ENCODE peak calls at places on chromosomes 2 and 18, in five cellular contexts. I is osteoblast; W is ovary; S is CD8-positive, alpha-beta memory T cell; G is A549. P is an unnamed sample.
A peak's percentile ranks its signal among the peaks of the same experiment; 100 is the strongest.

GRCh38 chr2:174014021-174014698 is 49.0 kb upstream of the SP3 start:
- DNase-seq in W (no peak), S (no peak), G (no peak), I (peak; percentile 89), P (no peak)

GRCh38 chr2:145421841-145422240 is 901.9 kb upstream of the ZEB2 start:
- DNase-seq in I (no peak), W (no peak), G (no peak), S (no peak), P (no peak)

GRCh38 chr2:201956361-201956760 is 77.3 kb upstream of the FZD7 start:
- DNase-seq in S (no peak), G (no peak), W (no peak), I (no peak), P (no peak)

GRCh38 chr2:191515536-191515935 is 162.4 kb upstream of the NABP1 start:
- DNase-seq in G (no peak), W (no peak), I (no peak), S (no peak), P (no peak)

GRCh38 chr2:68375522-68376040 is 10.5 kb downstream of the PLEK start:
- DNase-seq in I (no peak), S (no peak), W (no peak), G (no peak), P (no peak)

GRCh38 chr2:69589973-69590652 is 53.4 kb downstream of the AAK1 start:
- DNase-seq in I (peak; percentile 21), S (no peak), W (no peak), G (no peak), P (no peak)

GRCh38 chr2:96537734-96538486 is 1.4 kb downstream of the ARID5A start:
- DNase-seq in G (no peak), S (peak; percentile 43), W (no peak), I (peak; percentile 69), P (no peak)

GRCh38 chr2:74093426-74093825 is 54.3 kb downstream of the BOLA3 start:
- DNase-seq in S (no peak), W (no peak), G (no peak), I (no peak), P (no peak)

GRCh38 chr2:189096769-189097447 is 82.7 kb downstream of the COL5A2 start:
- DNase-seq in G (peak; percentile 7), I (peak; percentile 83), W (no peak), S (no peak), P (no peak)

GRCh38 chr18:32879497-32879896 is 106.7 kb upstream of the KLHL14 start:
- DNase-seq in W (no peak), G (no peak), S (no peak), I (no peak), P (no peak)

GRCh38 chr2:206423147-206423546 is 20.2 kb upstream of the ADAM23 start:
- DNase-seq in I (no peak), S (no peak), G (peak; percentile 8), W (no peak), P (no peak)

GRCh38 chr2:66874411-66874810 is 439.5 kb downstream of the MEIS1 start:
- DNase-seq in S (no peak), G (no peak), W (no peak), I (peak; percentile 2), P (no peak)

GRCh38 chr2:105800036-105800755 is 55.5 kb downstream of the NCK2 start:
- DNase-seq in W (no peak), G (no peak), I (no peak), S (no peak), P (no peak)

GRCh38 chr2:16169381-16169960 is 229.1 kb downstream of the MYCN start:
- DNase-seq in I (no peak), G (no peak), W (no peak), S (no peak), P (no peak)
- H3K9me3 ChIP-seq in I (no peaks in the 10 kb centered on the region), G (peaks cover 2% of the 10 kb centered on the region), W (no peaks in the 10 kb centered on the region), S (no peaks in the 10 kb centered on the region), P (peaks cover 2% of the 10 kb centered on the region)

DNA sequence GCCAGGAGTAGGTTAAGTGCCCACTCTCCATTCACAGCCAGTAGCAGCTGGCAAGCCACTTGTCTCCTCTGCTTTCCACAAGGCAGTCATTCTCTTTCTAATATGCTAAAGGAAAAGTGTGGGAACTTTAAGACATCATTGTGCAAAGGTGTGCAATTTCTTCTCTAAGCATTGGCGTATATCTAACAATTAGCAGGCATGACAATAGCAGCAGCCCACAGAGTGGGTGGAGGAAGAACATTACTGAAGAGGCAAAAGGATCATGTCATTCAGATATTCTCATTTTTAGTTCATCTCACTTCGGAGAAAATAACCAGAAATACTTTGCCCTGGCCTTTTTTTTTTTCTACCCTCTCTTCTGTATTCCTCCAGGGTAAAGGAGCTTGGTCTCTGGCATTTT is 177.6 kb downstream of the DNAH7 start:
- DNase-seq in S (no peak), W (no peak), G (no peak), I (no peak), P (no peak)
- H3K9me3 ChIP-seq in S (no peaks in the 10 kb centered on the region), W (no peaks in the 10 kb centered on the region), G (no peaks in the 10 kb centered on the region), I (no peaks in the 10 kb centered on the region), P (peaks cover 2% of the 10 kb centered on the region)

DNA sequence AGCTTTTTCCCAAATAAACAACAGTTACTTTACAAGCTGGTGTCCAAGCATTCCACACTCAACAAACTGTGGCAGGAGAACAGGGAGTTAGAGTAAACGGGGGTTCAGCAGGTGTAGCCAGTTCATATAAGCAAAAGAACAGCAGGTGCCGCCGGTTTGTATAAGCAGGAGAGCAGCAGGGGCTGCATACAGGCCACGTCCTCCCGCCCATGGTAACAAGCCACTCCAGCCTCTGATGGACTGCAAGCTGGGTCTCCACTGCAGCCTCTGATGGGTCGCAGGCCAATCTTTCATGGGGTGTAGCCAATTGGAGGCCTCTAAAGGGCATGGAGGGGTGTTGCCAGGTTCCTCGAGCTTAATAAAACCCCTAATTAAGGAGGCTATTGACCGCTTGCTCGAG is 189.3 kb downstream of the ANKRD30B start:
- DNase-seq in G (no peak), S (no peak), I (no peak), W (no peak), P (no peak)
- H3K9me3 ChIP-seq in G (no peaks in the 10 kb centered on the region), S (no peaks in the 10 kb centered on the region), I (no peaks in the 10 kb centered on the region), W (no peaks in the 10 kb centered on the region), P (no peaks in the 10 kb centered on the region)

GRCh38 chr2:212863185-212863588 is 288.2 kb downstream of the IKZF2 start:
- DNase-seq in G (no peak), W (no peak), I (no peak), S (peak; percentile 1), P (no peak)
- H3K9me3 ChIP-seq in G (peaks cover 9% of the 10 kb centered on the region), W (no peaks in the 10 kb centered on the region), I (peaks cover 2% of the 10 kb centered on the region), S (no peaks in the 10 kb centered on the region), P (peaks cover 1% of the 10 kb centered on the region)

DNA sequence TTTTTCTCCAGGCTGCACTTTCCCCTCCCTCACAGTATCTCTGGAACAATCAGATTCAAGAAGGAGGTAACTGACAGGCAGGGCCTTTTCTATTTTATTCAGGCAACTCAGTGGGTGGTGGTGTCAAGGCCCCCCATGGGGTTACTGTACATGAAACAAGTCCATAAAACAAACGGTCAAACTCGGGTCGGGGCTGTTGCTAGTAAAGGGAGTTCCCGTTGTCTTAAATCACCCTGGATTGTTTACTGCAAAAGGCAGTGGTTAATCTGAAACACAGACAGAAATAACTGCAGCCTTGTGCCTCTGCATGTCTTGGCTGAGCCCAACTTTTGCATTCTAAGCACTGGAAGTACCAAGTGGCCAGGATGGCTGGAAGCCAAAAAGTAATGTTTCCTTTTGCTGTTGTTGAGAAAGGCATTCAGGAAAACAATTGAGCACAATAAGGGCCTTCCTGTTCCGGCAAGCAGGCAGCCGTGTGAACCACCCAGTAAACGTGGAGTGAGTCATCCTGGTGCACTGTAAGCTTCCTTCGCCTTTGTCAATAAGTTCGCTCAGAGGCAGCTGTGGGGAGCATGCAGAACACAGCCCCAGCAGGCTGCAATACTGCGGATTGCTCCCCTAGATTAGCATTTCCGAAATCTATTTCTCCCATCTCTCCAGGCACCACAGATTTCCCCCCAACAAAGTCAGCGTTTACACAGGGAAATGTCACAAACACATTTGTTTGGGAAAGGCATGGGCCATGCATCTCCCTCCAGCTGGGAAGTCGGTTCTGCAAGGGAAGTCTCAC is 149.6 kb downstream of the IRS1 start:
- DNase-seq in W (peak; percentile 72), I (peak; percentile 94), G (peak; percentile 31), S (no peak), P (peak; percentile 80)
- H3K9me3 ChIP-seq in W (no peaks in the 10 kb centered on the region), I (no peaks in the 10 kb centered on the region), G (peaks cover 12% of the 10 kb centered on the region), S (no peaks in the 10 kb centered on the region), P (no peaks in the 10 kb centered on the region)

GRCh38 chr2:63055510-63056308 is 5.1 kb downstream of the OTX1 start:
- DNase-seq in S (no peak), I (peak; percentile 86), G (no peak), W (no peak), P (no peak)

GRCh38 chr2:63053889-63054725 is 3.5 kb downstream of the OTX1 start:
- DNase-seq in S (no peak), W (no peak), I (peak; percentile 89), G (no peak), P (no peak)

GRCh38 chr2:63053235-63053888 is 2.7 kb downstream of the OTX1 start:
- DNase-seq in I (peak; percentile 62), W (no peak), G (no peak), S (no peak), P (no peak)

GRCh38 chr2:63056309-63057065 is 5.9 kb downstream of the OTX1 start:
- DNase-seq in G (no peak), W (no peak), S (no peak), I (peak; percentile 82), P (peak; percentile 78)

DNA sequence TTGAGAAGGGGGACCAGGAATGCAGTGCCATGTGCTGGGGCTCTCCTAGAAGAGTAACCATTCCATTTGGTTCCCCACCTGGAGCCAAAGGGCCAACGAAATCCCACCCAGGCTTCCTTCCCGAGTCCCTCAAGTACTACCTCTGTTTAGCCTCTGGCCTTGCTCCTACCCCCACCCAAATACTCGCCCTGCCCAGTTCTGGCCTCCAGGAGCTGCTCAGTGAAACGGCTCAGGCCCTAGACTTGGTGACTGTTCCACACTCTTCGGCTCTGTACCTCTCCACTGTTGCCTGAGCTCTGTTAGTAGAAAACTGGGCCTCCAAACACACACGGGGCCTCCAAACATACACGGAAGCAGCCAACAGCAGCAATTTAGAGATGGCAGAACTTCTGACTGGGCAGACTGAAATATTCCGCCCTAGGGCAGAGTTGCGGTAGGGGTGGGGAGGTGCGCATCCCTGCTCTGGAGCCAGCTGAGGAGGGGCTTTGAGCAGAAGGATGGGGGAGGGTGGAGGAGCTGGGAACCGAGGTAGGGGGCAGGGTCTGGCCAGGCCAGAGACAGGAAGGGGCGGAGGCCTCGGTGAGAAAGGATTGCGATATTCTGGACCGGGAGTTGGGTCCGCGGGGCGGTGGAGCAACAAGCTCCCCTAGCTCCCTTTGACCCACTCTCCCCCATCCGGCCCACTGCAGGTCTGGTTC is 4.3 kb downstream of the OTX1 start:
- DNase-seq in G (no peak), S (no peak), I (peak; percentile 60), W (no peak), P (no peak)
- H3K9me3 ChIP-seq in G (no peaks in the 10 kb centered on the region), S (no peaks in the 10 kb centered on the region), I (no peaks in the 10 kb centered on the region), W (no peaks in the 10 kb centered on the region), P (no peaks in the 10 kb centered on the region)

DNA sequence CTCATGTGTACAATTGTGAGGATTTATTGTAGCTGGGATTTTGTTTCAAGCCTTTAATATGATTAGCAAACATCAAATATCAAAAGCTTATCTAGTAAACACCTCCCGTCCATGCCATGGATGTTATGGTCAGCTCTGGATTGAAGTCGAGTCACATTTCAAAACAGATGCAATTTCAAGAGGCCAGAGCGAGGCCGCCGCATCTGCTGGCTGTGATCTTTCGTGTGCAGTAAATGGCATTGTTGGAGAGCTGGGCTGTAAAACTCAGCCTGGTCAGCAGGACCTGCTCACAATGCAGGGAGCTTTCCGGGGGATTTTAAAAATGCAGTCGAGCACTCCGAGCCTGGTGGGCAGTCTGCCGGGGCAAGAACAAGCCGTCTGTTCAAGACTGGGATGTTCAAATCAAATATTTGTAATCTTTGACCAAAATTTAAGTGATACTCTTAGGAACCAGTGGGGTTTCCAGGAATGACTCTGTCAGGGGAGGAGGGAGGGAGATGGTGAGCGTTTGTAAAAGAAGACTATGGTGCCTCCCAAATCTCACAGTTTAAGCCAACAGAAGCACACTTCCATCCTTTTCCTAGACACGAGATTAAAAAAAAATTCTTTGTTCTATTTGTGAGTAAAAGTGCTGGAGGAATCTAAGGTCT is 97.6 kb downstream of the MYCN start:
- DNase-seq in G (no peak), I (no peak), W (no peak), S (no peak), P (no peak)
- H3K9me3 ChIP-seq in G (no peaks in the 10 kb centered on the region), I (no peaks in the 10 kb centered on the region), W (no peaks in the 10 kb centered on the region), S (no peaks in the 10 kb centered on the region), P (no peaks in the 10 kb centered on the region)